ENCODE peak calls at places on chromosomes 5 and 9, in eight cellular contexts. T is stimulated activated CD4-positive, alpha-beta T cell treated with anti-CD3 and anti-CD28 coated beads, TNF-alpha, amount 100 ng/mL, for 4 hours; U is activated T-helper 2 cell treated with anti-CD3 and anti-CD28 coated beads, Interferon-gamma antibody, Interleukin-2, Interleukin-4, amounts not matched to agents 10 μg/mL and 5 μg/mL and 100 μg/mL, durations not matched to agents 14 hours and 24 hours and 36 hours; L is suprapubic skin; C is T-helper 1 cell; D is fibroblast of lung; X is activated CD8-positive, alpha-beta memory T cell treated with anti-CD3 and anti-CD28 coated beads, Interleukin-2, amount 50 U/mL, for 48 hours; F is NCI-H2171 treated with DMSO at 0.1 percent for 48 hours. I is an unnamed sample.

GRCh38 chr9:132728071-132728470 is 57.8 kb downstream of the GTF3C4 start:
- DNase-seq in C (no peak), U (no peak), F (no peak), L (no peak), X (no peak), T (no peak), D (no peak), I (no peak)

GRCh38 chr5:626850-627249 is 14.7 kb downstream of the CEP72 start:
- DNase-seq in D (peak; percentile 11), U (no peak), X (no peak), T (no peak), F (no peak), L (peak; percentile 8), C (no peak), I (no peak)

GRCh38 chr9:106897681-106898080 is 34.7 kb downstream of the ZNF462 start:
- DNase-seq in U (no peak), X (no peak), T (no peak), F (no peak), C (no peak), D (peak; percentile 64), L (no peak), I (no peak)

GRCh38 chr9:462611-463010 is 247.9 kb downstream of the DOCK8 start:
- DNase-seq in C (no peak), F (peak; percentile 93), U (no peak), D (no peak), T (no peak), X (no peak), L (no peak), I (no peak)

GRCh38 chr5:128815201-128815600 is 150.1 kb upstream of the SLC27A6 start:
- DNase-seq in L (no peak), F (no peak), U (no peak), T (no peak), D (no peak), C (no peak), X (no peak), I (no peak)

GRCh38 chr9:110797611-110798010 is 129.0 kb downstream of the MUSK start:
- DNase-seq in T (no peak), C (no peak), F (no peak), X (no peak), U (no peak), L (no peak), D (peak; percentile 81), I (no peak)

GRCh38 chr9:105413486-105414068 is 34.3 kb upstream of the FSD1L start:
- DNase-seq in C (no peak), D (peak; percentile 64), F (peak; percentile 37), X (no peak), U (no peak), L (no peak), T (no peak), I (peak; percentile 48)

GRCh38 chr5:135578685-135579341 is at the start of gene CXCL14:
- DNase-seq in X (no peak), F (no peak), D (peak; percentile 61), U (no peak), T (no peak), L (peak; percentile 90), C (no peak), I (peak; percentile 63)

GRCh38 chr9:19924090-19924489 is 135.3 kb upstream of the SLC24A2 start:
- DNase-seq in T (no peak), D (peak; percentile 39), X (no peak), U (no peak), C (no peak), L (no peak), F (no peak), I (no peak)

GRCh38 chr5:88690619-88691560 is 192.1 kb downstream of the MEF2C start:
- DNase-seq in D (peak; percentile 66), T (peak; percentile 25), U (peak; percentile 60), L (no peak), C (peak; percentile 23), F (peak; percentile 58), X (peak; percentile 81), I (no peak)

GRCh38 chr5:96008487-96008886 is 46.8 kb upstream of the ELL2 start:
- DNase-seq in X (no peak), U (no peak), T (no peak), C (no peak), D (no peak), L (no peak), F (no peak), I (no peak)

GRCh38 chr5:127111112-127111511 is 37.8 kb upstream of the C5orf63 start:
- DNase-seq in F (no peak), T (no peak), X (no peak), C (no peak), U (no peak), L (no peak), D (no peak), I (no peak)

GRCh38 chr9:120531683-120532300 is 48.2 kb downstream of the CDK5RAP2 start:
- DNase-seq in D (peak; percentile 41), F (peak; percentile 72), L (no peak), U (no peak), T (no peak), C (no peak), X (no peak), I (peak; percentile 12)

GRCh38 chr5:42495908-42496307 is 72.7 kb downstream of the GHR start:
- DNase-seq in X (no peak), U (no peak), C (no peak), F (no peak), T (no peak), L (no peak), D (peak; percentile 55), I (no peak)

GRCh38 chr9:28471261-28471660 is 898.0 kb upstream of the C9orf72 start:
- DNase-seq in X (no peak), L (no peak), C (no peak), U (no peak), D (no peak), T (no peak), F (no peak), I (no peak)

GRCh38 chr5:181217111-181217804 is 5.8 kb upstream of the TRIM41 start:
- DNase-seq in U (peak; percentile 57), T (no peak), C (no peak), X (peak; percentile 81), L (no peak), D (peak; percentile 54), F (no peak), I (no peak)

GRCh38 chr5:7592910-7593309 is 197.0 kb downstream of the ADCY2 start:
- DNase-seq in D (no peak), U (no peak), F (peak; percentile 2), X (no peak), T (no peak), L (no peak), C (no peak), I (no peak)

GRCh38 chr5:147391781-147392180 is 118.1 kb downstream of the DPYSL3 start:
- DNase-seq in U (no peak), D (peak; percentile 78), T (no peak), F (no peak), X (no peak), L (no peak), C (no peak), I (peak; percentile 40)

GRCh38 chr5:25362799-25363198 is 718.0 kb upstream of the CDH10 start:
- DNase-seq in D (no peak), U (no peak), L (no peak), T (no peak), F (no peak), C (no peak), X (no peak), I (no peak)

GRCh38 chr5:181223041-181223728 is at the start of gene TRIM41:
- DNase-seq in F (no peak), L (peak; percentile 100), X (peak; percentile 97), T (peak; percentile 95), C (peak; percentile 94), D (peak; percentile 99), U (peak; percentile 96), I (peak; percentile 91)

GRCh38 chr5:39138892-39139291 is 64.7 kb upstream of the RICTOR start:
- DNase-seq in U (no peak), T (no peak), L (no peak), D (peak; percentile 87), X (no peak), C (no peak), F (no peak), I (peak; percentile 59)

GRCh38 chr9:95505676-95506437 is 10.9 kb downstream of the PTCH1 start:
- DNase-seq in F (peak; percentile 83), X (peak; percentile 64), L (no peak), T (no peak), D (peak; percentile 75), C (no peak), U (no peak), I (no peak)

GRCh38 chr5:9924614-9925013 is 294.5 kb upstream of the TAS2R1 start:
- DNase-seq in F (no peak), T (no peak), C (no peak), D (peak; percentile 96), L (no peak), X (no peak), U (no peak), I (peak; percentile 88)

GRCh38 chr5:145838276-145838675 is 3.1 kb upstream of the PRELID2 start:
- DNase-seq in T (no peak), F (no peak), L (no peak), U (no peak), D (no peak), X (no peak), C (no peak), I (no peak)

GRCh38 chr9:122374885-122375420 is 4.1 kb downstream of the PTGS1 start:
- DNase-seq in D (peak; percentile 75), X (no peak), T (no peak), L (peak; percentile 80), F (no peak), C (no peak), U (no peak), I (no peak)

GRCh38 chr9:132833451-132834130 is 44.5 kb downstream of the AK8 start:
- DNase-seq in T (no peak), L (no peak), F (peak; percentile 98), D (no peak), C (no peak), X (no peak), U (no peak), I (no peak)

GRCh38 chr5:173880306-173880985 is 7.7 kb upstream of the CPEB4 start:
- DNase-seq in T (no peak), L (no peak), F (no peak), C (no peak), X (no peak), D (peak; percentile 18), U (no peak), I (no peak)

GRCh38 chr9:129602598-129603415 is 18.1 kb downstream of the C9orf50 start:
- DNase-seq in T (no peak), U (no peak), C (no peak), D (no peak), X (no peak), L (no peak), F (peak; percentile 22), I (no peak)

GRCh38 chr5:143412656-143413342 is 9.3 kb upstream of the NR3C1 start:
- DNase-seq in L (no peak), D (no peak), U (no peak), X (no peak), F (no peak), C (no peak), T (no peak), I (no peak)

GRCh38 chr5:132215329-132215728 is 12.3 kb downstream of the P4HA2 start:
- DNase-seq in D (peak; percentile 97), X (no peak), T (no peak), L (peak; percentile 95), C (no peak), F (no peak), U (no peak), I (peak; percentile 96)

GRCh38 chr5:104859437-104859836 is 1296.8 kb upstream of the NUDT12 start:
- DNase-seq in L (no peak), U (no peak), T (no peak), X (no peak), F (no peak), C (no peak), D (peak; percentile 63), I (no peak)

GRCh38 chr5:132489871-132490483 is 596 bp downstream of the IRF1 start:
- DNase-seq in L (no peak), T (no peak), C (no peak), F (no peak), X (peak; percentile 80), U (peak; percentile 48), D (peak; percentile 45), I (no peak)

GRCh38 chr5:56170557-56170956 is 62.6 kb downstream of the ANKRD55 start:
- DNase-seq in L (no peak), C (no peak), T (no peak), F (no peak), X (no peak), U (no peak), D (peak; percentile 65), I (no peak)

GRCh38 chr9:3528466-3528865 is 2.7 kb upstream of the RFX3 start:
- DNase-seq in F (no peak), X (peak; percentile 61), D (no peak), L (no peak), T (peak; percentile 26), C (no peak), U (peak; percentile 69), I (no peak)